ENCODE peak calls at places on chromosomes 16 and 17, in eight cellular contexts. F is A549, B is HCT116, Z is endothelial cell of umbilical vein, H is K562, I is HepG2, Y is GM12878, E is H1. Q is an unnamed sample.

GRCh38 chr17:75352079-75352569 is 53.4 kb downstream of the GRB2 start:
- DNase-seq in F (no peak), B (no peak), Z (no peak), H (no peak), I (no peak), Y (no peak), E (no peak), Q (no peak)

GRCh38 chr16:1572664-1573063 is 39.2 kb downstream of the TMEM204 start:
- DNase-seq in F (no peak), B (no peak), Z (no peak), H (no peak), I (no peak), Y (no peak), E (no peak), Q (no peak)

GRCh38 chr17:7557147-7557764 is 1.3 kb upstream of the TNFSF13 start:
- DNase-seq in F (no peak), B (no peak), Z (no peak), H (no peak), I (peak), Y (no peak), E (no peak), Q (no peak)

GRCh38 chr17:79633154-79633553 is 22.3 kb upstream of the RBFOX3 start:
- DNase-seq in F (no peak), B (no peak), Z (no peak), H (no peak), I (no peak), Y (no peak), E (no peak), Q (no peak)

GRCh38 chr16:73996624-73997339 is 299.8 kb upstream of the PSMD7 start:
- DNase-seq in F (no peak), B (no peak), Z (no peak), H (no peak), I (peak), Y (no peak), E (no peak), Q (no peak)

GRCh38 chr17:15405016-15405415 is 62.4 kb downstream of the CDRT4 start:
- DNase-seq in F (no peak), B (no peak), Z (no peak), H (no peak), I (no peak), Y (no peak), E (no peak), Q (no peak)

GRCh38 chr17:30586818-30587595 is 109.8 kb downstream of the GOSR1 start:
- DNase-seq in F (no peak), B (no peak), Z (peak), H (no peak), I (peak), Y (no peak), E (no peak), Q (peak)

GRCh38 chr16:69017036-69017783 is 88.2 kb upstream of the HAS3 start:
- DNase-seq in F (peak), B (peak), Z (peak), H (no peak), I (no peak), Y (no peak), E (no peak), Q (peak)

GRCh38 chr17:4073983-4074830 is 68.6 kb downstream of the ZZEF1 start:
- DNase-seq in F (no peak), B (no peak), Z (no peak), H (no peak), I (no peak), Y (peak), E (no peak), Q (peak)

GRCh38 chr16:12853972-12854371 is 47.4 kb upstream of the SHISA9 start:
- DNase-seq in F (no peak), B (no peak), Z (no peak), H (no peak), I (no peak), Y (no peak), E (no peak), Q (no peak)

GRCh38 chr17:15999974-16000827 is 577 bp downstream of the TTC19 start:
- DNase-seq in F (no peak), B (no peak), Z (peak), H (no peak), I (peak), Y (no peak), E (no peak), Q (peak)

GRCh38 chr16:84592718-84593117 is 25.2 kb downstream of the COTL1 start:
- DNase-seq in F (no peak), B (no peak), Z (no peak), H (no peak), I (no peak), Y (no peak), E (no peak), Q (no peak)

GRCh38 chr17:17959520-17960361 is 12.5 kb downstream of the TOM1L2 start:
- DNase-seq in F (peak), B (no peak), Z (peak), H (no peak), I (no peak), Y (peak), E (no peak), Q (no peak)

DNA sequence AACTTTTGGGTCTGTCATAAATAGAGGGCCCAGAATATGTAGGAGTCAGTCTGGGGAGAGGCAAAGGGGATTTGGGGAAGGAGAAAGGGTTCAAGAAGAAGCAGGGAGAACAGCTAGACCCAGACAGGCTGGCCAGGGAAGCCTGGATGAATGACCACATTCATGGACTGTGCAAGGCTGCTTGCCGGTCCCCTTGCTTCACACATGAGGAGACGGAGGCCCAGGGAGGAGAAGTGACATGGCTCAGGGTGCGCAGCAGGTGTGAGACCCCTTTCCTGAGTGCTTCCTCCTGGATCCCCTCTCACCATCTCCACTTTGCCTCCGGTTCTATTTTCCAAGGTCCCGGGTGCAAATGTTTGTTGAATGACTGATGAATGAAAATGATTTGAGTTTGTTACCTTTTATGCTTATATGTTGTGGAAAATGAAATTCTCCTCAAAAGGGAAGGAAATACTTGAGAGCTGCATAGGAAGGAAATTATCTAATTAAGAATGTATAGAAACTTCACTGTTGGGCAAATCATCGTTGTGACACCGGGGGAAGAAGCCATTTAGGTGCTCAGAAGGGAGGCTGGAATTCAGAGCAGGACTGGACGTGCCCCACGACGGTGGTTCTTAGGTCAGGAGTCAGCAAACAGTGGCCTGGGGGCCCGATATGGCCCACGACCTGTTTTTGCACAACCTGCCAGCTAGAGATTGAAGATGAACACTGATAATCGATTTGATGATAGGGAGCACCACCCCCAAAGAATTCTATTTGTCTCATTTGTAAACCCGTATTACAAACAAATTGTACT is 559 bp downstream of the ITGAM start:
- DNase-seq in F (no peak), B (no peak), Z (no peak), H (peak), I (no peak), Y (no peak), E (no peak), Q (no peak)
- TF ChIP-seq POLR2A in F (no peak), B (no peak), Z (no peak), H (no peak), I (no peak), Y (no peak), E (no peak), Q (no peak)

DNA sequence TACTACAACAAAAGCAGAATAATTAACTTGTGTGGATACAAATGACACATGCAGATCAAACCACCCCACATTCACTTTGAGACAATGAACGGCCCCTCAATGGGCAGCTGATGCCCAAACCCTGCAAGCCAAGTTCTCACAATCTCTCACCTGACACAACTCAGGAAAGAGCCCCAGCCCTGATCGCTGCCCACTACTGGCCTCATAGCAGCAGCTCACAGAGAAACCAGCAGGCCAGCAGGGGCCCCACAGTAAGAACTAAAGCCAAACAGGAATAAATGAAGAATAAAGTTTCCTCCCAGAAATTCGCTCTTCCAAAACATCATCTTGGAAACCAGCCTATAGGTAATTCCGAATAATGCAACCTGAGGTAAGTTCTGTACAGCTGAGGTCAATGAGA is 7.7 kb downstream of the AKTIP start:
- DNase-seq in F (no peak), B (no peak), Z (no peak), H (no peak), I (no peak), Y (no peak), E (no peak), Q (no peak)
- TF ChIP-seq CTCF in F (no peak), B (peak), Z (no peak), H (peak), I (no peak), Y (no peak), E (peak), Q (no peak)

GRCh38 chr17:2068589-2069051 is 13.7 kb downstream of the HIC1 start:
- DNase-seq in F (no peak), B (no peak), Z (peak), H (no peak), I (no peak), Y (no peak), E (no peak), Q (no peak)
- TF ChIP-seq MAX in F (no peak), B (no peak), Z (no peak), H (no peak), I (no peak), Y (no peak), E (no peak), Q (no peak)

GRCh38 chr17:51154176-51154575 is 817 bp downstream of the NME1 start:
- DNase-seq in F (no peak), B (no peak), Z (no peak), H (peak), I (no peak), Y (no peak), E (no peak), Q (peak)

GRCh38 chr17:51152766-51153209 is 571 bp upstream of the NME1 start:
- DNase-seq in F (peak), B (no peak), Z (no peak), H (no peak), I (peak), Y (no peak), E (no peak), Q (no peak)

GRCh38 chr17:51155416-51155815 is 2.1 kb downstream of the NME1 start:
- DNase-seq in F (no peak), B (no peak), Z (no peak), H (no peak), I (no peak), Y (no peak), E (no peak), Q (no peak)

GRCh38 chr17:51150932-51151331 is 2.4 kb upstream of the NME1 start:
- DNase-seq in F (no peak), B (no peak), Z (no peak), H (no peak), I (no peak), Y (no peak), E (no peak), Q (no peak)

DNA sequence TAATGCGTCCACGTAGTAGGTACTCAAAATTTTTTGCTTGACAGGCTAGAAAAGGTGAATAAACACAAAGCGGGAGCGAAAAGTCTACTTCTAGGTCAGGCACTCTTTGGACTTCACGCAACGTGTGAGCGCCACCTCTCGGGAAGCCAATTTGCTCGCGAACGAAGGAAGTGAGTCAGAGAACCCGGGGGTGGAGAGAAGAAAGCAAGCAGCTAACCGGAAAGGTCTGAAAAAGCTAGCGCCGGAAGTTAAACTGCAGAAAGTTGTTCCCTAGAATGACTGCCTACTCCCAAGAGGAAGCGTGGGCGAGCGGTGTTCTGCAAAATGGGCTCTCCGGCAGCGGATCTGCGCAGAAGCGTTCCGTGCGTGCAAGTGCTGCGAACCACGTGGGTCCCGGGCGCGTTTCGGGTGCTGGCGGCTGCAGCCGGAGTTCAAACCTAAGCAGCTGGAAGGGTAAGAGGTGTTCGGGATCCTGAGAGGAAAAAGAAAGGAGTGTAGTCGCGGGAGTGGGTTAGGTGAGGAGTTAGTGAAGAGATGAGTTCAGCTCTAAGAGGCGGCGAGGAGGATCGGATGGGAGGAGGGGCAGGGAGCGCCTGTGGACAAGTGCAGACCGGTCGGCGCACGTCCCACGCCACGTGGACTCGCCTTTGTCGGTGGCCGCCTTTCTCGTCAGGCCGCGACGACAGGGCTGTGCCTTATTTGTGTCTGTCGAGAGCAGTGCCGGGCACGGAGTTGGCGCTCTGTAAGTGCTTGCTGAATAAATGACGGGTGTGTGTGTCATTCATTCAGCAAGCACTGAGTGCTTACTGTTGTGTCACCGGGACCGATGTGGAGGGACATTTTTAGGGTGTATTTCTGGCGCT is at the start of gene NME1:
- DNase-seq in F (peak), B (peak), Z (peak), H (peak), I (peak), Y (peak), E (peak), Q (peak)
- TF ChIP-seq POLR2A in F (peak), B (peak), Z (peak), H (peak), I (peak), Y (peak), E (peak), Q (peak)